ENCODE peak calls at places on chromosomes 7 and 10, in seven cellular contexts. G, K, Y, W, J, N and I are unnamed samples.

GRCh38 chr10:129904323-129904722 is 59.8 kb downstream of the EBF3 start:
- DNase-seq in G (no peak), K (no peak), Y (no peak), W (no peak), J (no peak), N (no peak), I (no peak)

GRCh38 chr10:97718659-97719142 is 5.2 kb downstream of the MARVELD1 start:
- DNase-seq in G (no peak), K (no peak), Y (peak; percentile 63), W (peak; percentile 73), J (no peak), N (peak; percentile 89), I (no peak)

GRCh38 chr10:85622425-85622824 is 744.2 kb downstream of the GRID1 start:
- DNase-seq in G (no peak), K (no peak), Y (no peak), W (no peak), J (no peak), N (no peak), I (no peak)

GRCh38 chr7:101848168-101848951 is 30.9 kb downstream of the CUX1 start:
- DNase-seq in G (no peak), K (no peak), Y (no peak), W (no peak), J (no peak), N (no peak), I (no peak)

GRCh38 chr7:1032536-1033181 is 11.7 kb upstream of the GPR146 start:
- DNase-seq in G (no peak), K (no peak), Y (no peak), W (no peak), J (no peak), N (no peak), I (no peak)

GRCh38 chr7:78296689-78297371 is 498.3 kb downstream of the PHTF2 start:
- DNase-seq in G (no peak), K (no peak), Y (no peak), W (no peak), J (no peak), N (no peak), I (no peak)

GRCh38 chr10:92303096-92303495 is 12.1 kb downstream of the MARCHF5 start:
- DNase-seq in G (no peak), K (no peak), Y (no peak), W (no peak), J (no peak), N (no peak), I (no peak)

GRCh38 chr7:148163246-148163645 is 427.3 kb upstream of the C7orf33 start:
- DNase-seq in G (no peak), K (no peak), Y (no peak), W (no peak), J (no peak), N (no peak), I (no peak)

GRCh38 chr7:47420117-47420780 is 161.7 kb downstream of the TNS3 start:
- DNase-seq in G (no peak), K (no peak), Y (no peak), W (no peak), J (no peak), N (no peak), I (no peak)

GRCh38 chr7:151705744-151706567 is 171.0 kb downstream of the PRKAG2 start:
- DNase-seq in G (peak; percentile 25), K (no peak), Y (peak; percentile 61), W (no peak), J (no peak), N (no peak), I (peak; percentile 7)

GRCh38 chr7:18855796-18856195 is 261.6 kb downstream of the TWIST1 start:
- DNase-seq in G (no peak), K (no peak), Y (no peak), W (no peak), J (no peak), N (no peak), I (no peak)

DNA sequence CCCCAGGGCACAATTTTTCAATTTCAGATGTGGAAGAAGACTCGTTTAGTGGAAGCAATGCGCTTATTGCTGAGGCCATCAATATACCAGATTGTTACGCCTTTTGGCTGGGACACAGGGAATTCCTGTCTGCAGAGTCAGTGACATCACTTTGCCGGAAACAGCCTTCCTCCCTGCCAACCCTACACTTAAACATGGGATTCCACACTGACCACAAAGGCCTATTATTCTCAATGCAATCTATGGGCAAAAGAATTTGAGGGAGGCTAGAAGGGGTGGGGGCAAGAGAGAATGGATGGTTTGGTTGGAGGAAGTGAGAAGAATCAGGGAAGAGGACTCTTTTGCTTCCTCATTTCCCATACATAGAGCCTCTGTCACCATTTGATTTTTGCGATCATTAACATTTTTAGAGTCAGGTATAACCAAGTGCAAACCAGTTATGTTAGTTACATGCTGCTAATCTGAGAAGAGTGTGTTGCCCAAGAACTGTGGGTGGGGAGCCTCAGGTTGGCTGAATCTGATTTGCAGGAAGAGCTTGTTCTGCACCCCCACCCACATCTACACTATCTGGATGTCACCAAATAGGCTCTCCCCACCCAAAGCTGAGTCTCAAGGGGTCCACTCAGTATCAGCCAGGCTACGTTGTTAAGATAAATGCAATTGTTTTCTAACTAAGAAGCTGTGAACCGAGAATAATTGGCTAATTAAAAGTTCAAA is 58.2 kb downstream of the ENTPD1 start:
- DNase-seq in G (peak; percentile 26), K (peak; percentile 38), Y (no peak), W (no peak), J (peak; percentile 58), N (peak; percentile 77), I (peak; percentile 8)
- TF ChIP-seq POLR2A in G (no peak), K (no peak), Y (no peak), W (no peak), J (no peak), N (no peak), I (no peak)

DNA sequence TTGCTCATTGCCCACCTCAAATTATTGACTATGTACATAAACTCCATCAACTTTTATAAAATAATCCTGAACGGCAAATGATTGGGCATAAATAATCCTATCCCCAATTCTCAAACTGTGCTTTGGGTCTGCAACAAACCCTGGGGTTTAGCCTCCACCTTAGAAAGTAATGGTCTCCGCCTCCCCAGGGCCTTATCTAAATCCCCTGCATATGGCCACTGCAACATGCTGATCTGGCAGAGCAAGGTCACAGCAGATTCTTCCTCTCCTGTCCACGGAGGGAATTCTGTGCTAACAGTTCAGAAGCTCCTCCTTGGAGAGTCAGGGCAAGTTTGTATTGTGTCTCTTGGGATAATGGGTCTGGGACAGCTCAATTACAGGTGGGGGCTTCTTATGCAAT is 18.4 kb downstream of the FXYD4 start:
- DNase-seq in G (no peak), K (no peak), Y (no peak), W (no peak), J (no peak), N (no peak), I (peak; percentile 55)
- TF ChIP-seq POLR2A in G (no peak), K (no peak), Y (no peak), W (no peak), J (no peak), N (no peak), I (no peak)

GRCh38 chr7:106175507-106175906 is 63.4 kb upstream of the SYPL1 start:
- DNase-seq in G (no peak), K (no peak), Y (no peak), W (no peak), J (no peak), N (no peak), I (no peak)
- TF ChIP-seq POLR2A in G (no peak), K (no peak), Y (no peak), W (no peak), J (no peak), N (no peak), I (no peak)

GRCh38 chr7:24475573-24475972 is 97.7 kb upstream of the PALS2 start:
- DNase-seq in G (no peak), K (no peak), Y (no peak), W (no peak), J (no peak), N (no peak), I (no peak)
- TF ChIP-seq POLR2A in G (no peak), K (no peak), Y (no peak), W (no peak), J (no peak), N (no peak), I (no peak)

GRCh38 chr7:156903232-156903909 is 10.4 kb upstream of the LMBR1 start:
- DNase-seq in G (no peak), K (peak; percentile 73), Y (peak; percentile 60), W (no peak), J (peak; percentile 46), N (peak; percentile 50), I (no peak)
- TF ChIP-seq POLR2A in G (no peak), K (no peak), Y (no peak), W (no peak), J (no peak), N (no peak), I (no peak)

DNA sequence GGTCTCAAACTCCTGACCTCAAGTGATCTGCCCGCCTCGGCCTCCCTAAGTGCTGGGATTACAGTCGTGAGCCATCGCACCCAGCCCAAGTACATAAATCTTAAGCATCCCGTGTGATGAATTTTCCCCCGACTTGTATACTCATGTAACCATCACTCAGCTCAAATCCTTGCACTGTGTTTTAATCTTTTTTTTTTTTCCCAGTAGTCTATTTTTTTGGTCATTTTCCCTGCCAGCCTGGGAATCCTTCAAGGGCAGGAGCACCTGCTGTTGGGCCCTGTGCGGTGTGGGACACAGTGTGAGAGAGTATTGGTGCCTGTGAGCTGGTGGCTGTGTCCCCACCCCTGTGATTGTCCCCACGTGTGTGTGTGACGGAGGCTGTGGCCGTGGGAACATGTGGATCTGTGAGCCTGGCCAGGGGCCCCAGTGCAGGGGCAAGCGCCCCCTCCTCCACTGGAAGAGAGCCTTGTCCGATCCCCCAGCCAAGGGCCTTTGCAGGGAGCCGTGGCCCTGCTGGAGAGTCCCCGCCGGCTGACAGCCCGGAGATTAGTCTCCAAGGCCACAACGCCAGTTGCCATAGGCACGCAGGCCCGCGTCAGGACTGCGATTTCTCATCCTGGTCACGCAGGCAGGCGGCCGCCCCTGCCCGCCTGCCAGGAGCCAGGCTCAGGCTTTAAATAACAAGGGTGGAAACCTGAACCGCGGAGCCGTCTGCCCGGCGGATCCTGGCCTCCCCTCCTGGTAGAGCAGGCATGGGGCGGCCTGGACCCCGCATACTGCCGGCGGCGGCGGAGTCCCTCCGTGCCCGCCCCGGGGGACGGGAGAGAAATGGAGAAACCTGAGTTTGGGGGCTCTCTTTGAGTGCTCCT is 26.5 kb downstream of the GTF2IRD1 start:
- DNase-seq in G (peak; percentile 92), K (peak; percentile 83), Y (no peak), W (peak; percentile 76), J (peak; percentile 66), N (peak; percentile 70), I (no peak)
- TF ChIP-seq POLR2A in G (no peak), K (peak; percentile 14), Y (no peak), W (peak; percentile 22), J (peak; percentile 4), N (no peak), I (no peak)

DNA sequence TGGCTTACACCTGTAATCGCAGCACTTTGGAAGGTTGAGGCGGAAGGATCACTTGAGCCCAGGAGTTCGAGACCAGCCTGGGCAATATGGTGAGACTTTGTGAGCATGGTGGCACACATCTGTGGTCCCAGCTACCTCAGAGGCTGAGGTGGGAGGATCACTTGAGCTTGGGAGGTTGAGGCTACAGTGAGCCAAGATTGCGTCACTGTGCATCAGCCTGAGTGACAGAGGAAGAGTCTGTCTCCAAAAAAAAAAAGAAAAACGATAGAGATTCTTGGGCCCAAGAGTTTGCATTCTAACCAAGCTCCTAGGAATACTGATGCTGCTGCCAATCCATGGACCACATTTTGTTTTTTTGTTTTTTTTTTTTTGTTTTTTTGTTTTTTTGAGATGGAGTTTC is 12.1 kb downstream of the MYOZ1 start:
- DNase-seq in G (no peak), K (no peak), Y (no peak), W (no peak), J (no peak), N (no peak), I (no peak)
- TF ChIP-seq POLR2A in G (no peak), K (no peak), Y (no peak), W (no peak), J (no peak), N (no peak), I (no peak)